ENCODE peak calls at places on chromosome 22, in eight cellular contexts. R is HFFc6, U is cardiac muscle cell, T is cardiac fibroblast, F is left ventricle myocardium inferior, G is Calu3, Y is AG10803, X is RWPE1. O is an unnamed sample.

GRCh38 chr22:45441158-45441557 is 27.7 kb downstream of the RIBC2 start:
- DNase-seq in Y (peak), R (peak), X (peak), U (peak), F (peak), G (peak), T (peak), O (peak)

GRCh38 chr22:20624161-20624616 is 116.8 kb downstream of the MED15 start:
- DNase-seq in R (peak), Y (no peak), G (no peak), X (no peak), F (no peak), T (peak), U (peak), O (no peak)

GRCh38 chr22:47401976-47402770 is 639.7 kb downstream of the TBC1D22A start:
- DNase-seq in R (no peak), U (peak), Y (peak), F (no peak), G (no peak), T (no peak), X (no peak), O (no peak)

GRCh38 chr22:42895087-42895486 is 38.0 kb upstream of the ARFGAP3 start:
- DNase-seq in T (no peak), X (no peak), F (no peak), Y (peak), G (no peak), U (no peak), R (no peak), O (no peak)

GRCh38 chr22:29780781-29781676 is 13.9 kb downstream of the UQCR10 start:
- DNase-seq in R (peak), G (peak), X (peak), T (peak), F (no peak), U (peak), Y (peak), O (no peak)

GRCh38 chr22:40240671-40241070 is 62.9 kb downstream of the TNRC6B start:
- DNase-seq in G (no peak), T (no peak), R (no peak), U (no peak), Y (no peak), F (no peak), X (no peak), O (no peak)

GRCh38 chr22:43477966-43478365 is 66.2 kb downstream of the MPPED1 start:
- DNase-seq in R (no peak), Y (no peak), X (no peak), G (no peak), T (no peak), F (no peak), U (no peak), O (no peak)

GRCh38 chr22:37154925-37155712 is 5.4 kb upstream of the IL2RB start:
- DNase-seq in X (no peak), U (peak), G (no peak), T (peak), R (no peak), Y (peak), F (no peak), O (no peak)

GRCh38 chr22:32809786-32810185 is 8.3 kb downstream of the TIMP3 start:
- DNase-seq in R (no peak), X (no peak), F (no peak), U (no peak), Y (no peak), G (no peak), T (no peak), O (no peak)

GRCh38 chr22:44807915-44808690 is 55.7 kb downstream of the ARHGAP8 start:
- DNase-seq in G (no peak), Y (no peak), U (no peak), F (no peak), R (no peak), X (no peak), T (no peak), O (no peak)

GRCh38 chr22:39259698-39260097 is 14.9 kb upstream of the PDGFB start:
- DNase-seq in F (no peak), T (no peak), R (no peak), X (no peak), U (no peak), Y (no peak), G (no peak), O (no peak)

GRCh38 chr22:25546751-25547150 is 17.7 kb upstream of the GRK3 start:
- DNase-seq in X (no peak), Y (no peak), G (no peak), U (no peak), T (no peak), F (no peak), R (no peak), O (no peak)

GRCh38 chr22:20816559-20816958 is 42.1 kb downstream of the PI4KA start:
- DNase-seq in Y (no peak), U (no peak), R (no peak), X (no peak), F (no peak), T (no peak), G (no peak), O (no peak)

GRCh38 chr22:50731811-50732624 is 6.0 kb upstream of the ACR start:
- DNase-seq in U (peak), G (peak), X (peak), T (peak), F (peak), R (peak), Y (peak), O (no peak)

GRCh38 chr22:21657361-21658118 is 8.3 kb upstream of the PPIL2 start:
- DNase-seq in T (peak), R (no peak), F (peak), X (peak), Y (peak), G (peak), U (peak), O (peak)

GRCh38 chr22:44314425-44315067 is 1.8 kb upstream of the SHISAL1 start:
- DNase-seq in F (no peak), R (no peak), U (no peak), Y (no peak), G (no peak), T (no peak), X (no peak), O (no peak)

DNA sequence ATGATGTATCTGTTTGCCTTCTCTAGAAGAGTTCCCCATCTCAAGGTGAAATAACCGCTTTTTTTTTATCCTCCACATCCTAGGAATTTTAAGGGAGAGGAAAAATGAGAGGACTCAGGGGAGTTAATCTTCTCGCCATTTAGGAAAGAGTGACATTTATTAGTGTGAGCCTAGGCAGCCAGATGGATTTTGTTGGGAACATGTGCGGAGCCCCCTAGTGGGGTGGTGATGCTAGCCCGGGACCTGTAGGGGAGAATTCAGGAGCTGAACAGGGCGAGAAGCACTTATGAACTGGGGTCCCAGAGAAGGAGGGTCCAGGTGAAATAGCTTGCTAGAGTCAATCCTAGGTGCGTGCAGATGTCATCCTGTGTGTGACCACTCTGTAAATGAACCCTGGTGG is 10.7 kb downstream of the IL17RA start:
- DNase-seq in Y (peak), T (peak), U (no peak), F (no peak), R (no peak), G (no peak), X (no peak), O (no peak)
- TF ChIP-seq CTCF in Y (peak), T (peak), U (peak), F (peak), R (peak), G (no peak), X (no peak), O (peak)

GRCh38 chr22:30969532-30970355 is 679 bp downstream of the TUG1 start:
- DNase-seq in X (peak), R (peak), U (peak), T (peak), F (peak), G (peak), Y (peak), O (no peak)
- TF ChIP-seq CTCF in X (no peak), R (peak), U (peak), T (peak), F (no peak), G (no peak), Y (peak), O (no peak)

DNA sequence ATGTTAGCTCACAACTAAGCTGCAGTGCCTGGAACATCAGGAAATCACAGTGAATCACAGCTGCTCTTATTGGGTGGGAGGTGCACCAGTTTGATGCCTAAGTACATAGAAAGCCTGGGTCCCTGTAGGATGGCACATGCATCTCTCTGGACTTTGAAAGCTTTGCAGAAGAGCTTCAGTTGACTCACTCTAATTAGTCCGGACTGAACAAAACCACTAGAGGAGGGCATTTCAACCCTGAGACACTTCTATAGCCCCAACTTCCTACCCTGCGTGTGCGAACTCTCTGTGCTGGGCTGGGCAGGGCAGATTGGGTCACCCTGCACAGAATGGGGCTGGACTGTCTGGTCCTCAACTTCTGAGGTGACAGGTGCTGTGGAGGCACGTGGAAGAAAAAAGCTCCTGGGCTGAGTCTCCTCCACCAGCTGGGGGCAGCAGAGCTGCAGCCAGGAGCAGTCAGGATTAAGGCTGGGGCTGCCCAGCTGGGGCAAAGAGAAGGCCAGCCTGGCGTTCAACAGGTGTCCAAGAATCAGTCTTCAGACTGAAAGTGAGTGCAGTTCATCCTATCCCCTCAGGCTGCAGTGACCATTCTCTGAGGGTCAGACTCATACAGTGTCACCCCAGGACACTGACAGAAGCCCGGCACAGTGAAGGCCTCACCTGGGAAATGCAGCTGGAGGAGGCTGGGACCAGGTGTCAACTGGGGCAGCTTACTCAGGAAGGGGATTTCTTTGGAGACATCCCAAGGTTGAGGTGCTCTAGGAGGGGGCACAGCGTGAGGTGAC is 22.1 kb downstream of the GGTLC2 start:
- DNase-seq in F (no peak), G (peak), Y (peak), U (peak), R (peak), T (peak), X (no peak), O (peak)
- TF ChIP-seq CTCF in F (peak), G (peak), Y (peak), U (peak), R (peak), T (peak), X (no peak), O (peak)

GRCh38 chr22:41504397-41504796 is 35.5 kb downstream of the ACO2 start:
- DNase-seq in Y (peak), R (no peak), G (no peak), U (peak), F (peak), T (peak), X (peak), O (no peak)

GRCh38 chr22:41512421-41513194 is 31.7 kb downstream of the POLR3H start:
- DNase-seq in U (peak), G (peak), X (peak), T (peak), F (peak), Y (peak), R (peak), O (no peak)

GRCh38 chr22:41511521-41511968 is 32.7 kb downstream of the POLR3H start:
- DNase-seq in R (no peak), T (no peak), G (peak), X (no peak), Y (no peak), F (no peak), U (no peak), O (no peak)

GRCh38 chr22:41507330-41508063 is 36.8 kb downstream of the POLR3H start:
- DNase-seq in T (no peak), X (no peak), F (no peak), G (no peak), Y (no peak), R (no peak), U (no peak), O (no peak)

DNA sequence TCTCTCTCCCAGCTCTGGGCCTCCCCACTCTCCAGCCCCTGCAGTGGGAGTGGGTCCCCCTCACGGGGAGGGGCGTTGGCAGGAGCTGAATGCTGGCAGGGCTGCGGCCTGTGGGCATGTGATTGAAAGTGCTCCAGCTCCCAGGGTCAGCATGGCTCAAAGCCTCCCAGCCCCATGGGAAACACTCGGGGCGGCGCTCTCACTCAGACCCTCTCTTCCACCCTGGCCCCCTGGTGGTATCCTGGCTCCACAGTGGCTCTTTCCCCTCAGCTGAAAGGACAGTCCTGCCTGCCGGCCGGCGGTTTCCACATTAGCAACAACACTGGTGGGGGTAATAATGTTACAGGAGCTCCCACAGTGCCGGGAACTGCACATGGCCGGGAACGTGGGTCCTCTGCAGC is 35.5 kb downstream of the POLR3H start:
- DNase-seq in G (no peak), F (peak), R (no peak), T (no peak), U (no peak), Y (no peak), X (no peak), O (no peak)
- TF ChIP-seq CTCF in G (no peak), F (peak), R (peak), T (peak), U (no peak), Y (no peak), X (no peak), O (peak)

GRCh38 chr22:49321477-49322055 is 506.1 kb downstream of the BRD1 start:
- DNase-seq in T (no peak), X (no peak), G (no peak), R (no peak), Y (no peak), U (no peak), F (no peak), O (no peak)

GRCh38 chr22:49322231-49322630 is 505.4 kb downstream of the BRD1 start:
- DNase-seq in Y (no peak), T (no peak), U (no peak), F (no peak), R (no peak), X (no peak), G (no peak), O (peak)

GRCh38 chr22:49312601-49313000 is 515.1 kb downstream of the BRD1 start:
- DNase-seq in T (no peak), F (no peak), Y (no peak), G (no peak), R (no peak), U (no peak), X (no peak), O (no peak)

GRCh38 chr22:49320714-49321476 is 506.8 kb downstream of the BRD1 start:
- DNase-seq in F (no peak), Y (no peak), X (no peak), U (no peak), R (no peak), G (no peak), T (no peak), O (no peak)

DNA sequence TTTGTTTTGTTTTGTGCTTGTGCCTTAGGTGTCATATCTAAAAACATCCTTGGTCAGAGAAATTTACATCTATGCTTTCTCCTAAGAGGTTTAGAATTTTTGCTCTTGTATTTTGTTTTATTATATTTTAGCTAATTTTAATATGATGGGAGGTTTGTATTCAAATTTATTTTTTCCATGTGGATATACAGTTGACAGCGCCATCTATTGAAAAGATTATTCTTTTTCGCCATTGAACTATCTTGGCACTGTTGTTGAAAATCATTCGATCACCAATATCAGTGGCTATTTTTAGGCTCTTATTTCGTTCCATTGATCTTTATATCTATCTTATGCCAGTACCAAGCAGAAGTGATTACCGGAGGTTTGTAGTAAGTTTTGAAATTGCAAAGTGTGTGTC is 510.3 kb downstream of the BRD1 start:
- DNase-seq in G (no peak), F (no peak), X (no peak), Y (no peak), T (no peak), R (no peak), U (no peak), O (no peak)
- TF ChIP-seq CTCF in G (no peak), F (no peak), X (no peak), Y (no peak), T (no peak), R (peak), U (no peak), O (peak)

GRCh38 chr22:36010090-36010489 is 18.5 kb downstream of the RBFOX2 start:
- DNase-seq in U (no peak), G (no peak), R (no peak), T (no peak), Y (no peak), X (no peak), F (no peak), O (peak)
- TF ChIP-seq CTCF in U (no peak), G (no peak), R (no peak), T (no peak), Y (no peak), X (no peak), F (no peak), O (no peak)